ENCODE peak calls at places on chromosomes 12 and 14, in four cellular contexts. T is GM12891, U is HepG2, S is K562. N is an unnamed sample.

GRCh38 chr12:109752117-109753053 is 38.8 kb downstream of the FAM222A start:
- DNase-seq in T (no peak), U (peak; percentile 37), S (no peak), N (no peak)

GRCh38 chr12:118188690-118189371 is 52.9 kb downstream of the PEBP1 start:
- DNase-seq in T (no peak), U (no peak), S (no peak), N (no peak)

GRCh38 chr14:104115691-104116543 is 22.5 kb upstream of the KIF26A start:
- DNase-seq in T (no peak), U (no peak), S (no peak), N (no peak)

GRCh38 chr14:72736791-72737559 is 156.9 kb downstream of the DPF3 start:
- DNase-seq in T (no peak), U (no peak), S (no peak), N (no peak)

GRCh38 chr14:77184396-77185092 is 2.9 kb downstream of the TMEM63C start:
- DNase-seq in T (no peak), U (no peak), S (no peak), N (no peak)

GRCh38 chr14:91232052-91232451 is 12.5 kb downstream of the GPR68 start:
- DNase-seq in T (no peak), U (no peak), S (no peak), N (no peak)

GRCh38 chr14:68463705-68464104 is 329.2 kb downstream of the ZFP36L1 start:
- DNase-seq in T (no peak), U (peak; percentile 63), S (no peak), N (no peak)

GRCh38 chr12:12474931-12475485 is 87.7 kb downstream of the DUSP16 start:
- DNase-seq in T (peak; percentile 53), U (no peak), S (peak; percentile 64), N (peak; percentile 23)

GRCh38 chr12:61991663-61992062 is 268.5 kb upstream of the USP15 start:
- DNase-seq in T (no peak), U (no peak), S (no peak), N (no peak)
- TF ChIP-seq TAF1 in T (no peak), U (no peak), S (no peak), N (no peak)

GRCh38 chr14:26598672-26599131 is 869 bp upstream of the NOVA1 start:
- DNase-seq in T (no peak), U (no peak), S (no peak), N (no peak)

GRCh38 chr14:26605602-26606001 is 7.8 kb upstream of the NOVA1 start:
- DNase-seq in T (no peak), U (no peak), S (no peak), N (no peak)

GRCh38 chr14:26602902-26603301 is 5.1 kb upstream of the NOVA1 start:
- DNase-seq in T (no peak), U (no peak), S (no peak), N (no peak)

GRCh38 chr14:26598081-26598671 is 343 bp upstream of the NOVA1 start:
- DNase-seq in T (peak; percentile 27), U (peak; percentile 77), S (peak; percentile 16), N (no peak)

GRCh38 chr14:26601856-26602255 is 4.0 kb upstream of the NOVA1 start:
- DNase-seq in T (no peak), U (no peak), S (no peak), N (no peak)
- TF ChIP-seq TAF1 in T (no peak), U (no peak), S (no peak), N (no peak)

GRCh38 chr14:75438486-75439080 is 10.8 kb downstream of the JDP2 start:
- DNase-seq in T (no peak), U (no peak), S (no peak), N (no peak)

GRCh38 chr14:75441731-75442130 is 13.9 kb downstream of the JDP2 start:
- DNase-seq in T (no peak), U (no peak), S (peak; percentile 27), N (no peak)

GRCh38 chr14:75440733-75441474 is 13.1 kb downstream of the JDP2 start:
- DNase-seq in T (no peak), U (no peak), S (no peak), N (no peak)

GRCh38 chr14:75442166-75442565 is 14.3 kb downstream of the JDP2 start:
- DNase-seq in T (no peak), U (no peak), S (no peak), N (no peak)

DNA sequence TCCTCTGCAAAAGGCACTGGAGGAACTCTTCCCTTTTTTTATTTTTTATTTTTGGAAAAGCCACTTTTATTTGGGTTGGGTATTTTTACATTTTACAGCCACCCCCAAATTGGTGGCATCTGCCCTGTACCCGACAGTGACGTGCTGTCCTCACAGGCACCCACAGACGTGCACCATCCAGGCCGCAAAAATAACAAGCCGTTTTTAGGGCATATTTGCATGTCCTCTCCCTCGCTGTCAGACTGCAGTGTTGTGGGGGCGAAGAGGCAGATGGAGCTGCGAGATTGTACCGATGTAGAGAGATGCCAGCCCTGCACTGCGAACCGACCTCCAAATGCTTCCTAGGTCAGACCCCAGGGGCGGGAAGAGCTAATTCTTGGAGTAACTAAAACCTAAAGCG is 12.2 kb downstream of the JDP2 start:
- DNase-seq in T (no peak), U (no peak), S (no peak), N (no peak)
- TF ChIP-seq TAF1 in T (no peak), U (no peak), S (no peak), N (no peak)

GRCh38 chr12:120677765-120678473 is 9.0 kb upstream of the MLEC start:
- DNase-seq in T (no peak), U (no peak), S (peak; percentile 22), N (peak; percentile 49)
- TF ChIP-seq TAF1 in T (no peak), U (no peak), S (no peak), N (no peak)

DNA sequence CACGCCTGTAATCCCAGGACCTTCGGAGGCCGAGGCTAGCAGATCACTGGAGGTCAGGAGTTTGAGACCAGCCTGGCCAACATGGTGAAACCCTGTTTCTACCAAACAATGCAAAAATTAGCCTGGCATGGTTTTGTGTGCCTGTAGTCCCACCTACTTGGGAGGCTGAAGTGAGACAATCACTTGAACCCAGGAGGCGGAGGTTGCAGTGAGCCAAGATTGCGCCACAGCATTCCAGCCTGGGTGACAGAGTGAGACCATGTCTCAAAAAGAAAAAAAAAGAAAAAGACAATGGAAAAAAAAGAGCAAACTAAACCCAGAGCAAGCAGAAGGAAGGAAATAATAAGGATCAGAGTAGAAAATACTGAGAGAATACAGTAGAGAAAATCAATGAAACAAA is 5.4 kb downstream of the CHURC1 start:
- DNase-seq in T (no peak), U (peak; percentile 12), S (no peak), N (no peak)
- TF ChIP-seq TAF1 in T (no peak), U (no peak), S (no peak), N (no peak)

N was measured in GM12892.